ENCODE peak calls at places on chromosomes 16 and 17, in four cellular contexts. W is astrocyte of the cerebellum, M is OCI-LY7, T is adrenal gland. O is an unnamed sample.
A peak's percentile ranks its signal among the peaks of the same experiment; 100 is the strongest.

GRCh38 chr17:33142703-33143299 is 150.3 kb downstream of the ASIC2 start:
- DNase-seq in W (no peak), M (peak; percentile 13), T (peak; percentile 33), O (no peak)

GRCh38 chr17:76735006-76735405 is 2.1 kb downstream of the SRSF2 start:
- DNase-seq in W (no peak), M (peak; percentile 78), T (no peak), O (no peak)

GRCh38 chr17:31072186-31072585 is 22.6 kb upstream of the NF1 start:
- DNase-seq in W (no peak), M (no peak), T (no peak), O (no peak)

GRCh38 chr16:87233928-87234327 is 83.3 kb downstream of the C16orf95 start:
- DNase-seq in W (peak; percentile 19), M (peak; percentile 4), T (no peak), O (peak; percentile 9)

GRCh38 chr17:82767041-82767754 is 15.3 kb downstream of the TBCD start:
- DNase-seq in W (no peak), M (peak; percentile 73), T (peak; percentile 75), O (peak; percentile 85)

GRCh38 chr16:65658339-65659275 is 536.7 kb upstream of the CDH11 start:
- DNase-seq in W (peak; percentile 92), M (no peak), T (no peak), O (no peak)

GRCh38 chr17:76370261-76370993 is 14.0 kb upstream of the SPHK1 start:
- DNase-seq in W (peak; percentile 87), M (peak; percentile 52), T (no peak), O (no peak)

GRCh38 chr16:29809031-29809747 is 2.8 kb upstream of the PRRT2 start:
- DNase-seq in W (no peak), M (no peak), T (no peak), O (no peak)

GRCh38 chr17:44007346-44008204 is 3.2 kb downstream of the NAGS start:
- DNase-seq in W (no peak), M (peak; percentile 17), T (no peak), O (no peak)

GRCh38 chr16:59224426-59224825 is 490.3 kb upstream of the GOT2 start:
- DNase-seq in W (no peak), M (no peak), T (no peak), O (no peak)

GRCh38 chr16:11424118-11424460 is 78.8 kb downstream of the RMI2 start:
- DNase-seq in W (no peak), M (no peak), T (no peak), O (no peak)

GRCh38 chr16:56852968-56853367 is 12.0 kb upstream of the SLC12A3 start:
- DNase-seq in W (no peak), M (no peak), T (no peak), O (no peak)

GRCh38 chr16:10641953-10642949 is 52.5 kb downstream of the TEKT5 start:
- DNase-seq in W (no peak), M (no peak), T (no peak), O (peak; percentile 55)

GRCh38 chr16:15493416-15494181 is 59.2 kb downstream of the BMERB1 start:
- DNase-seq in W (no peak), M (no peak), T (no peak), O (peak; percentile 69)

GRCh38 chr17:37475713-37476420 is 13.8 kb upstream of the DUSP14 start:
- DNase-seq in W (no peak), M (no peak), T (no peak), O (no peak)

GRCh38 chr16:69563605-69564580 is 1.9 kb upstream of the NFAT5 start:
- DNase-seq in W (no peak), M (peak; percentile 71), T (no peak), O (peak; percentile 45)

GRCh38 chr16:85687651-85688471 is 893 bp downstream of the GINS2 start:
- DNase-seq in W (no peak), M (peak; percentile 62), T (no peak), O (no peak)

GRCh38 chr17:20996724-20997615 is 45.8 kb downstream of the USP22 start:
- DNase-seq in W (no peak), M (no peak), T (no peak), O (no peak)

GRCh38 chr17:16875662-16876061 is 96.3 kb downstream of the TNFRSF13B start:
- DNase-seq in W (no peak), M (no peak), T (no peak), O (no peak)

GRCh38 chr17:70517808-70518207 is 348.5 kb downstream of the KCNJ2 start:
- DNase-seq in W (no peak), M (no peak), T (no peak), O (no peak)

GRCh38 chr17:17666111-17666714 is 15.0 kb upstream of the RAI1 start:
- DNase-seq in W (no peak), M (peak; percentile 63), T (no peak), O (no peak)

GRCh38 chr17:71966055-71966454 is 154.8 kb upstream of the SOX9 start:
- DNase-seq in W (no peak), M (no peak), T (no peak), O (no peak)

GRCh38 chr16:53913082-53913870 is 209.3 kb downstream of the FTO start:
- DNase-seq in W (peak; percentile 63), M (no peak), T (peak; percentile 87), O (no peak)

GRCh38 chr17:8872036-8872704 is 4.7 kb upstream of the PIK3R6 start:
- DNase-seq in W (no peak), M (no peak), T (no peak), O (no peak)

GRCh38 chr16:87626905-87627304 is 24.6 kb downstream of the JPH3 start:
- DNase-seq in W (no peak), M (no peak), T (no peak), O (no peak)

GRCh38 chr16:87407511-87408112 is 15.5 kb downstream of the MAP1LC3B start:
- DNase-seq in W (no peak), M (no peak), T (peak; percentile 67), O (no peak)

GRCh38 chr16:72042157-72042660 is 12.1 kb upstream of the HP start:
- DNase-seq in W (peak; percentile 13), M (no peak), T (no peak), O (no peak)

GRCh38 chr17:3885970-3886369 is 6.9 kb downstream of the CAMKK1 start:
- DNase-seq in W (peak; percentile 35), M (no peak), T (peak; percentile 65), O (no peak)

GRCh38 chr16:31352344-31353115 is 2.4 kb upstream of the ITGAX start:
- DNase-seq in W (no peak), M (peak; percentile 13), T (no peak), O (no peak)

GRCh38 chr16:10866196-10866976 is 10.6 kb upstream of the CIITA start:
- DNase-seq in W (no peak), M (no peak), T (no peak), O (no peak)

GRCh38 chr16:22008215-22009142 is 568 bp downstream of the MOSMO start:
- DNase-seq in W (no peak), M (peak; percentile 25), T (peak; percentile 46), O (no peak)

DNA sequence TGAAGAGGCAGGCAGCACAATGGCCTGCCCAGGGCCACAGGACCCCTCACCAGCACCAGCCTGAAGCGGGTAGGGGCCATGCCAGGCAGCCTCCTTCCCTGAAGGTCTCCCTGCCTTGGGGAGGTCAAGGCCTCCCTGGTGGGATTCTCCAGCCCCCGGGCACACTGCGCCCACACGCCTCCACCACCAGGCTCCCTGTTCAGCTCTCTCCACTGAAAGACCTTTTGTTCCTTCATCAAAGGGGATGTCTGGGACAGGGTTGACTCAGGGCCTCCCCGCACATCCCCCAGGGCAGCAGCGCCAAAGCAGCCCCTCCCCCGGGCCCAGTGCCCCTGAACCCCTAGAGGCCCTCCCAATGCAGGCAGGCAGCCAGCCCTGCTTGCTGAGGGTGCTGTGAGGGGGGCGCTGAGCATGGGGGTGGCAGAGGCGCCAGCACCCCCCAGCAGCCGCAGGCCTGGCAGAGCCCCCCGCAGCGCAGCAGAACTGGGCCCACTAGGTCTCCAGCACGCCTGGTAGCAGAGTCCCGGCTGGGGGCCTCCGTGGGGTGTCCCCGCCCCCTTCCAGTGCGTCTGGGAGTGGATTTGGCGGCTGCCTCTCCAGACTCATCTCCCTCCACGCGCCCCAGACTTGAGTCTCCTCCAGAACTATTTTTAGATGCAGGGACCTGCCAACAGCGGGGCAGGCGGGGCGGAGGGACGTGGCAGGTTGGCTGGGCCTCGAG is 13.1 kb downstream of the BCAR1 start:
- DNase-seq in W (peak; percentile 75), M (no peak), T (peak; percentile 87), O (no peak)
- H3K4me3 ChIP-seq in W (no peak overlapping the region), M (no peak overlapping the region), T (peak overlapping the region; percentile 2), O (no peak overlapping the region)

GRCh38 chr17:1716076-1716911 is 6.1 kb upstream of the TLCD2 start:
- DNase-seq in W (peak; percentile 100), M (peak; percentile 100), T (peak; percentile 100), O (peak; percentile 100)
- TF ChIP-seq CTCF in W (peak; percentile 6), M (no peak), T (no peak), O (peak; percentile 8)

DNA sequence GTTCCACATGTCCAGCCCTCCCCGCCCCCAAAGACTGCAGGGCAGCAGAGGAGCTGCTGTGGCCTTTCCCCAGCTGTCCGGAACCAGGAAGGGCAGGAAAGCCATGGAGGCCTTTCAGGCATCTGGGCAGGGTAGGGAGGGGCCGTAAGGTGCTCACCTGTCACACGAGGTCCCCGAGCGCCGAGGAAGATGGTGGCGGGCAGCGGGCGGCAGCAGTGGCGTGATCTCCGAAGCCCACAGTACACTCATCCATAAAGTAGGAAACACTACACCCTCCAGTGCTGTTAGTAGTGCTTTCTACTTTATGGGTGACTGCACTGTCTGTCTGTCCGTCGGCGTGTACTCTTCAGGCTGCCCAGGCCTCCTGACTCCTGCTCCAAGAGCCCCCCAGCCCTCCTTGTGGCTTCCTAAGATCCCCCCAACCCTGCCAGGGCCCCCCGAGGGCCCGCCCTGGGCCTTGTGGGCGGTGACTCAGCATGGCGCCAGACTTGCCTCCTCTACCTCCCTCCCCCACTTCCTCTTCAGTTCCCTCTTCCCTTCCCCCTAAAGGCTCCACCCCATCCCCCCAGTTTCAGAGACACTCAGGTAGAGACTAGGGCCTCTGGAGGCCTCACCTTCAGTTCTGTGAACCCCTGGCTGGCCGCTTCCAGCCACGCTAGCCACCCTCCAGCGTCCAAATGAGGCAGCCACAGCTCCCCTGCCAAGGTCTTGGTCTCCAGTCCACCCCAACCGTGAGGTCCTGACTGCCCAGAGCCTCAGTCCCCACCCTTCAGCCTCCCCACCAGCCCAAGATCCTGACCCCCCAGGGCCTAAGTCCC is 2.6 kb upstream of the TSPOAP1 start:
- DNase-seq in W (no peak), M (peak; percentile 83), T (no peak), O (no peak)
- H3K4me3 ChIP-seq in W (no peak overlapping the region), M (peak overlapping the region; percentile 98), T (peak overlapping the region; percentile 48), O (no peak overlapping the region)

GRCh38 chr17:67092291-67092690 is 47.9 kb downstream of the CACNG1 start:
- DNase-seq in W (no peak), M (no peak), T (no peak), O (no peak)
- TF ChIP-seq CTCF in W (no peak), M (no peak), T (no peak), O (no peak)